ENCODE peak calls at places on chromosome 9, in four cellular contexts. M is GM13977, T is neural progenitor cell, J is HepG2. E is an unnamed sample.

GRCh38 chr9:115413304-115413703 is 295.3 kb upstream of the TNC start:
- DNase-seq in M (peak), T (no peak), J (no peak), E (no peak)

GRCh38 chr9:137757139-137757538 is 120.4 kb upstream of the CACNA1B start:
- DNase-seq in M (no peak), T (no peak), J (no peak), E (no peak)

GRCh38 chr9:3441197-3441816 is 84.5 kb downstream of the RFX3 start:
- DNase-seq in M (peak), T (peak), J (peak), E (peak)

GRCh38 chr9:124724415-124725067 is 46.6 kb downstream of the NR6A1 start:
- DNase-seq in M (no peak), T (no peak), J (no peak), E (no peak)

GRCh38 chr9:125509476-125509875 is 197.5 kb downstream of the MAPKAP1 start:
- DNase-seq in M (no peak), T (no peak), J (no peak), E (no peak)

GRCh38 chr9:119047513-119047912 is 321.7 kb downstream of the BRINP1 start:
- DNase-seq in M (no peak), T (no peak), J (no peak), E (no peak)

GRCh38 chr9:98796364-98797101 is at the start of gene ANKS6:
- DNase-seq in M (peak), T (peak), J (peak), E (peak)

GRCh38 chr9:121609845-121610637 is 41.4 kb upstream of the DAB2IP start:
- DNase-seq in M (no peak), T (no peak), J (peak), E (no peak)

GRCh38 chr9:137412431-137412830 is 10.5 kb downstream of the EXD3 start:
- DNase-seq in M (no peak), T (no peak), J (no peak), E (no peak)

GRCh38 chr9:87711857-87712800 is 13.8 kb upstream of the CTSL start:
- DNase-seq in M (no peak), T (no peak), J (peak), E (no peak)

GRCh38 chr9:94056442-94056974 is 27.8 kb upstream of the PTPDC1 start:
- DNase-seq in M (no peak), T (no peak), J (no peak), E (no peak)

GRCh38 chr9:128685636-128686489 is 3.2 kb upstream of the SET start:
- DNase-seq in M (peak), T (no peak), J (no peak), E (no peak)

GRCh38 chr9:32422237-32422806 is 37.9 kb downstream of the ACO1 start:
- DNase-seq in M (no peak), T (no peak), J (no peak), E (no peak)

GRCh38 chr9:132193227-132194110 is 31.6 kb downstream of the NTNG2 start:
- DNase-seq in M (no peak), T (no peak), J (no peak), E (no peak)

DNA sequence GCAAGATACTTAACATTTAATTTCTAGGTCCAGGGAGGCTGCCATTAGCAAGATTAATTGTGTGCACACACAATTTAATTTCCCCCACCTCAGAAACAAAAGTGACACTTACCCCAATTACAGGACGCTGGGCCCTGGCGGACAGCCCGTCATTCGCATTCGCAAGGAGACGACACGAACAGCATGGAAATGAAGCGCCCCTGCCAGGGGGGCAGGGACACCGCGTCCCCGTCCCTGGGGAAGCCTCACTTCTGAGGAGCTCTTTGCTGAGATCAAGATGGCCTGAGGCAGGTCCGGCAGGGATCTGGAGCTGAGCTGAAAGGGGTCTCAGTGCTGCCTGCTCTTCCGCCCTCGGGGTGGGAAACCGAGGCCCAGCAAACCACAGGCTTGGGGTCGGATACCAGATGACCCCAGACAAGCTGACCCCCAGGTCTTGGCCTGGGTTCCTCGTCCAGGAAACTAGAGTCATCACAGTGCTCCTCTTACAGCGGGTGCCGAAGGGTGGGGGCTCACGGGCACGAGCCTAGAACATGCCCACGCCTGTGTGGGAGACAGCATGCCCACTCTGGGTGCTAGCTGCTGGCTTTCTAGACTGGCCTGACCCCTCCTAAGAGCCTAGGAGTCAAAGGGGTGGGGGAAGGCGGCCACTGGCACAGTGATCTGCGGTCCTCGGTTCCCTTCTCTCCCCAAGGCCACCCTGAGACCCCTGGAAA is 103.2 kb downstream of the VAV2 start:
- DNase-seq in M (no peak), T (no peak), J (no peak), E (no peak)
- TF ChIP-seq CTCF in M (no peak), T (no peak), J (no peak), E (no peak)

GRCh38 chr9:35755071-35755470 is 995 bp upstream of the MSMP start:
- DNase-seq in M (no peak), T (no peak), J (no peak), E (no peak)

GRCh38 chr9:35756743-35757526 is 2.9 kb upstream of the MSMP start:
- DNase-seq in M (peak), T (peak), J (peak), E (peak)

GRCh38 chr9:35754264-35754663 is at the start of gene MSMP:
- DNase-seq in M (no peak), T (no peak), J (no peak), E (no peak)

GRCh38 chr9:35757527-35758275 is 3.6 kb upstream of the MSMP start:
- DNase-seq in M (peak), T (no peak), J (peak), E (no peak)

DNA sequence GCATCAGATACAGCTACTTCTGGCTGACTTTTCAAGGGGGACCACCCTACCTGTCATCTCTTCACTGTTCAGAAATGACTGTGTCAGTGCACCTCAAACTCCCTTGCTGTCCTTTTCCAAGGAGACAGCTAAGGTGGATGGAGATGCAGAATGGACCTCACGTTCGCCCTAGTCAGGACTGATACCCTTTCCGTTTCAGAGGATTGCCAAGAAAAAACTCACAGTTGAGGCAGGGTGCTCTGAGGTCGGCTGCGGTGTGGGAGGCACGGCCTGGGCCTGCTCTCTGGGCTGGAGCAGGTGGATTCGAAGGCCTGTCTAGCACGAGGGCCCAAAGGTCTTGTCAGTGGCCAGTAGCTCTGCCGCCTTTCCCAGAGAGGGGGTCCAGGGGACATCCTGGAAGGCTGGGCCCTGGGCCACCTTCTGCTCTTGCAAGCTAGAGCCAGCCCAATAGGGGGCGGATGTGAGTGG is 2.2 kb upstream of the MSMP start:
- DNase-seq in M (no peak), T (peak), J (no peak), E (peak)
- TF ChIP-seq CTCF in M (peak), T (no peak), J (peak), E (peak)

GRCh38 chr9:76999261-76999660 is 20.2 kb upstream of the FOXB2 start:
- DNase-seq in M (no peak), T (no peak), J (no peak), E (no peak)

GRCh38 chr9:77000330-77000729 is 19.1 kb upstream of the FOXB2 start:
- DNase-seq in M (no peak), T (no peak), J (no peak), E (no peak)

GRCh38 chr9:76996700-76997099 is 22.8 kb upstream of the FOXB2 start:
- DNase-seq in M (peak), T (peak), J (peak), E (peak)
- TF ChIP-seq CTCF in M (peak), T (peak), J (peak), E (peak)

DNA sequence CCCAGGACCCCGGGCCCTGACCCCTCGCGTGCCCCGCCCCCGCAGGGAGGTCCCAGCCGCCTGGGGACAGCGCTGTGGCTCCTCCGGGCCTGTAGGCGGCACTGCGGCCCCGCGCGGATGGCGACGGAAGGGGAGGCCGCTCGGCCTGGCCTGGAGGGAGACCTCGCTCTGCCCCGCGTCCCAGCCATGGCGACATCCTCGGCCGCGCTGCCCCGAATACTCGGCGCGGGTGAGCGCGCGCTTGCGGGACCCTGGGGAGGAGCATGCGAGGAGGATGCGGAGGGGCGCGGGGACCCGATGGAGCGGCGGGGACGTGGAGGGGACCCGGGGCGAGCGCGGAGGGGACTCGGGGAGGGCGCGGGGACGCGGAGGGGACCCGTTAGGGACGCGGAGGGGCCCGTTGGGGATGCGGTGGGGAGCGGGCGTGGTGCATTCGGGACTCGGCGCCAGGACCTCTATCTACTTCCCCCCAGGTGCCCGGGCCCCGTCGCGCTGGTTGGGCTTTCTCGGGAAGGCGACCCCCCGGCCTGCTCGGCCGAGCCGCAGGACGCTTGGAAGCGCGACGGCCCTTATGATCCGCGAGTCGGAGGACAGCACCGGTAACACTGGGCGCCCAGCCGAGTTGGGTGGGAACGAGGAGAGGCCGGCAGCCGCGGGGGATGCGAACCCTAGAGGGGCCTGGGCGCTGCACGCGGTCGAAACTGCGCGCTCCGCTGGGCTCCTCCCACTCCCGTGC is at the start of gene MRPS2:
- DNase-seq in M (peak), T (peak), J (peak), E (peak)
- TF ChIP-seq CTCF in M (peak), T (peak), J (peak), E (peak)

DNA sequence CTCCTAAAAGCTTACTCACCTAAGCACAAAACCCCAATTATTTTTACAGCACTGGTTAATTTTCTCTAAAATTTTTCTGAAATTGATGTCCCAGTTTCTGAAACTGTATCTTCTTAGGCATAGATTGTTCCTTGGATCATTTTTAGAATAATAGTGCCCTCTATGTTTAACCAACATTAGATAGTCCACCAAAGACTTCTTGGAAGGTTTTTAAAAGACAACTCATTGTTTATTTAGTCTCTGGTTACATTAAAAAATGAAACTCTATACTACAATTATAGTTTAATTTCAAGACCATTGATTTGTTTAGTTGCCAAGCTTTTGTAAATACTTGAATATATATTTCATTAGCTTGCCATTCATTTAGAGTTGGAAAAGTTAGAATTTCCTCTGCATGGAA is 990.6 kb downstream of the TLE1 start:
- DNase-seq in M (no peak), T (no peak), J (no peak), E (no peak)
- TF ChIP-seq CTCF in M (no peak), T (no peak), J (no peak), E (no peak)

GRCh38 chr9:78040726-78041125 is 9.1 kb upstream of the GNAQ start:
- DNase-seq in M (no peak), T (no peak), J (no peak), E (no peak)

GRCh38 chr9:78044886-78045285 is 13.3 kb upstream of the GNAQ start:
- DNase-seq in M (no peak), T (no peak), J (no peak), E (no peak)

GRCh38 chr9:78038620-78039300 is 7.1 kb upstream of the GNAQ start:
- DNase-seq in M (no peak), T (no peak), J (no peak), E (no peak)

GRCh38 chr9:78044189-78044588 is 12.6 kb upstream of the GNAQ start:
- DNase-seq in M (no peak), T (peak), J (no peak), E (no peak)

GRCh38 chr9:78041971-78042370 is 10.4 kb upstream of the GNAQ start:
- DNase-seq in M (no peak), T (no peak), J (no peak), E (no peak)
- TF ChIP-seq CTCF in M (no peak), T (no peak), J (no peak), E (no peak)

E was measured in Caco-2.